ENCODE peak calls at places on chromosome 10, in nine cellular contexts. Q, P, W, O, C, D, S, F and R are unnamed samples. For H3K4me1, the result is how much of the 10 kb centered on the place peaks cover.

GRCh38 chr10:118800920-118801319 is 46.1 kb upstream of the CACUL1 start:
- DNase-seq in W (peak), C (no peak), Q (peak), S (peak), P (no peak), O (no peak), D (no peak), F (no peak), R (no peak)

GRCh38 chr10:112223725-112224124 is 40.2 kb upstream of the GPAM start:
- DNase-seq in D (no peak), O (no peak), W (no peak), P (no peak), Q (no peak), F (no peak), S (no peak), C (no peak), R (no peak)

GRCh38 chr10:104938031-104938430 is 296.9 kb downstream of the SORCS3 start:
- DNase-seq in C (no peak), W (no peak), S (no peak), D (no peak), Q (no peak), O (no peak), P (no peak), F (no peak), R (no peak)

GRCh38 chr10:59360605-59361515 is 1.5 kb downstream of the FAM13C start:
- DNase-seq in Q (peak), S (no peak), W (no peak), P (no peak), C (no peak), D (no peak), O (no peak), F (no peak), R (no peak)

GRCh38 chr10:83965473-83965872 is 173.8 kb upstream of the GHITM start:
- DNase-seq in W (no peak), P (no peak), Q (no peak), S (no peak), D (no peak), F (no peak), O (no peak), C (no peak), R (no peak)

GRCh38 chr10:76352300-76352699 is 920.9 kb downstream of the LRMDA start:
- DNase-seq in S (no peak), Q (no peak), F (no peak), D (no peak), C (no peak), W (no peak), O (no peak), P (no peak), R (no peak)

GRCh38 chr10:3877092-3878000 is 92.3 kb upstream of the KLF6 start:
- DNase-seq in S (no peak), D (no peak), O (no peak), C (no peak), Q (no peak), W (no peak), P (no peak), F (no peak), R (no peak)

GRCh38 chr10:110366641-110367040 is 61.9 kb upstream of the SMNDC1 start:
- DNase-seq in F (no peak), S (no peak), Q (no peak), C (no peak), D (no peak), P (no peak), W (no peak), O (no peak), R (no peak)

GRCh38 chr10:96840841-96841518 is 8.9 kb downstream of the LCOR start:
- DNase-seq in O (no peak), F (no peak), C (no peak), D (no peak), S (no peak), W (no peak), P (no peak), Q (no peak), R (no peak)

GRCh38 chr10:97355571-97355975 is 21.0 kb upstream of the FRAT2 start:
- DNase-seq in O (no peak), Q (peak), S (no peak), W (peak), D (no peak), C (no peak), P (peak), F (no peak), R (peak)

GRCh38 chr10:114767589-114768393 is 53.8 kb upstream of the FHIP2A start:
- DNase-seq in F (peak), D (peak), S (no peak), Q (no peak), P (no peak), C (peak), W (peak), O (no peak), R (peak)

GRCh38 chr10:114771157-114771556 is 50.4 kb upstream of the FHIP2A start:
- DNase-seq in Q (no peak), S (no peak), D (no peak), F (no peak), C (no peak), P (no peak), O (no peak), W (no peak), R (no peak)

GRCh38 chr10:114771749-114772148 is 49.8 kb upstream of the FHIP2A start:
- DNase-seq in W (no peak), Q (no peak), O (no peak), S (no peak), C (no peak), F (no peak), D (no peak), P (no peak), R (no peak)

GRCh38 chr10:114768394-114768786 is 53.2 kb upstream of the FHIP2A start:
- DNase-seq in D (no peak), O (no peak), F (no peak), W (peak), C (no peak), S (no peak), Q (no peak), P (no peak), R (peak)

DNA sequence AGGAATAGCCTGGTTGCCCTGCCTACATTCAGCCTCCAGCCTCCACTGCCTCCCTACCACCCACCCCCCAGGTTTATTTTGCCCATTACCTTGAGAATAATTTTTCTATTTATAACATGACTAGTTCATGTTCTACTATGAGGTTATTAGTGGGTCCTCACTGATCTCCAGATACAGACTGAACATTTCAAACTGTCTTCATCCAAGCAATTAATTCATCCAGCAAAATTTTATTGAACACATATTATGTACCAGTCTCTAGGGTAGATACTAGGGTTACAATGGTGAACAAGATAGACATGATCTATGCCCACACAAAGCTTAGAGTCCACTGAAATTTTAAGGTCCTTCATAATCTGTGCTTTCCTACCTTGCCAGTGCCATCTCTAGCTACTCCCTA is 51.6 kb upstream of the FHIP2A start:
- DNase-seq in W (no peak), S (no peak), O (no peak), C (no peak), F (no peak), P (no peak), D (no peak), Q (no peak), R (no peak)
- H3K4me3 ChIP-seq in W (no peak), S (no peak), O (no peak), C (no peak), F (no peak), P (no peak), D (no peak), Q (no peak), R (no peak)

GRCh38 chr10:102675151-102675886 is 31.0 kb downstream of the TRIM8 start:
- DNase-seq in Q (no peak), F (no peak), O (no peak), W (no peak), P (no peak), C (no peak), D (no peak), S (no peak), R (no peak)

GRCh38 chr10:102674566-102674965 is 30.3 kb downstream of the TRIM8 start:
- DNase-seq in C (no peak), P (no peak), D (no peak), S (no peak), F (no peak), O (no peak), W (no peak), Q (no peak), R (no peak)

GRCh38 chr10:102677736-102678354 is 33.6 kb downstream of the TRIM8 start:
- DNase-seq in W (peak), D (no peak), S (no peak), O (no peak), P (no peak), F (no peak), C (no peak), Q (no peak), R (no peak)

GRCh38 chr10:102676916-102677315 is 32.6 kb downstream of the TRIM8 start:
- DNase-seq in F (no peak), Q (no peak), O (no peak), D (no peak), P (no peak), S (no peak), C (no peak), W (no peak), R (no peak)

GRCh38 chr10:102675887-102676616 is 31.8 kb downstream of the TRIM8 start:
- DNase-seq in S (no peak), O (no peak), W (no peak), P (no peak), F (no peak), C (no peak), D (no peak), Q (no peak), R (no peak)
- H3K4me1 ChIP-seq in S (under half), O (under half), W (under half), P (under half), F (under half), C (half or more), D (under half), Q (under half), R (under half)

GRCh38 chr10:13253726-13254125 is 19.6 kb upstream of the UCMA start:
- DNase-seq in W (no peak), S (no peak), P (no peak), C (no peak), D (no peak), F (no peak), Q (no peak), O (no peak), R (no peak)
- TF ChIP-seq CTCF in W (no peak), S (no peak), P (no peak), C (no peak), D (no peak), F (no peak), Q (no peak), O (no peak), R (no peak)

DNA sequence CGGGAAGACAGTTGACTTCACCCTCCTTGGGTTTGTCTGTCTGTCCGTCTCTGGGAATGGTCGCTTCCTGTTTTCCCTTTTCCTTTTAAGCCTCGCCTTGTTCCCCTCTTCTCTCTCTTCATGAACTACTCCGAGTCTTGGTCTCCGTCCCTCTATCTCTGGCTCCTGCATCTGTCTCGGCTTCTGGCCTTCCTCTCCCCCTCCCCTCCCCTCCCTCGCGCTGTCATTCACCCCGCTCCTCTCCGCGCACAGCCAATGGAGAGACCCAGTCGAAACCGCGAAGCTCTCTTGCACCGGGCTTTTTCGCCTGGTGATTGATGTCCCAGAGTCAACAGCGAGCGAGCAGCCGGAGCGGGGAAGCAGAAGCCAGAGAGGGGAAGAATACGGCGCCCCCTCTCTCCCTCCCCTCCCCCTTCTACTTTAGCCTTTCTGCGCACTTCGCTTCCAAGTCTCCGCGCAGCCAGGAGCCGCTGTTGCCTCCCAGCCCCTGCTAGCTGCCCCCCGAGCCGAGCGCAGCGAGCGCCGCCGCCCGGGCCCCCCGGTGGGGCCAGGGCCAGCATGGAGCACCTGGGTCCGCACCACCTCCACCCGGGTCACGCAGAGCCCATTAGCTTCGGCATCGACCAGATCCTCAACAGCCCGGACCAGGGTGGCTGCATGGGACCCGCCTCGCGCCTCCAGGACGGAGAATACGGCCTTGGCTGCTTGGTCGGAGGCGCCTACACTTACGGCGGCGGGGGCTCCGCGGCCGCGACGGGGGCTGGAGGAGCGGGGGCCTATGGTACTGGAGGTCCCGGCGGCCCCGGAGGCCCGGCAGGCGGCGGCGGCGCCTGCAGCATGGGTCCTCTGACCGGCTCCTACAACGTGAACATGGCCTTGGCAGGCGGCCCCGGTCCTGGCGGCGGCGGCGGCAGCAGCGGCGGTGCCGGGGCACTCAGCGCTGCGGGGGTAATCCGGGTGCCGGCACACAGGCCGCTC is at the start of gene TLX1:
- DNase-seq in S (no peak), P (no peak), Q (no peak), O (no peak), F (no peak), D (no peak), C (peak), W (no peak), R (no peak)
- H3K4me3 ChIP-seq in S (peak), P (peak), Q (peak), O (peak), F (no peak), D (peak), C (peak), W (no peak), R (peak)

DNA sequence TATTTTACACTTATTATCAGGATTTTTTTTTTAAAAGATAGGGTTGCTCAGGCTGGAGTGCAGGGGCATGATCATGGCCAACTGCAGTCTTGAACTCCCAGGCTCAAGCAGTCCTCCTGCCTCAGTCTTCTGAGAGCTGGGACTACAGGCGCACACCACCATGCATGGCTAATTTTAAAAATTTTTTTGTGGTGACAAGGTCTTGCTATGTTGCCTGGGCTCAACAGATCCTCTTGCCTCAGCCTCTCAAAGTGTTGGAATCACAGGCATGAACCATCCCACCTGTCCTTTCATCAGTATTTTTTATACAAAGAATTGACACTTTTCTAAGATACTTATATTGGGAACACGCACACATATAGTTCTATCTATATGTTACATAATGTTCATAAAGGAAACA is 99.3 kb downstream of the PIP4K2A start:
- DNase-seq in W (no peak), D (no peak), C (no peak), Q (no peak), F (no peak), O (no peak), P (no peak), S (no peak), R (no peak)
- H3K4me1 ChIP-seq in W (under half), D (under half), C (half or more), Q (under half), F (under half), O (under half), P (half or more), S (under half), R (under half)

DNA sequence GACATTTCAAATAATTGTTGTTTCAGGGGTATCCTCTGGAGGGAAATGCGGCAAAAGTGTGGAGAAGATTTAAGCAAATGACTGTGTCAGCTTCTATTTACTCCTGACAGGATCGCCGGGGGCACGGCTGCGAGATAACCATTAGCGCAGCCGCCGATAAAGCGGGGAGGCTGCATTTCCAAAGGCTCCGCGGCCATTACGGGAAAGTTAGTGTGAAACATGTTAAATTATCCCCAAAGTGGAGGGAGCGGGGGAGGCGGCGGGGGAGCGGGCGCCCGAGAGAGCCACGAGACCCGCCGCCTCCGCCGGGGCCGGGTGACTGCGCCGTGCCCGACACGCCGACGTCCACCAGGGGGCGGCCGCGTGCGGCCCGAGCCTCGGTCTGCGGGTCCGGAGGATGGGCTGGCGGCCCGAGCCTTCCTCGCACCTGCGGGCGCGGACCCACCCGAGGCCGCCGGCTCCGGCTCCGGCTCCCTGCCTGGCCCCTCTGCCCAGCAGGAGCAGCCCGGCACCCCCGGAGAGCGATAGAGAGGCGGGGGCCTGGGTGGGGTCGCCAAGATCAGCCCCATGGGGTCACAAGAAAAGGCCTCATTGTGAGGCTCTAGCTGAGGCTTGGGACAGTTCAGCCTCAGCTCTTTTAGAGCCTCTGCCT is 74.4 kb upstream of the PAX2 start:
- DNase-seq in D (no peak), Q (no peak), P (peak), O (no peak), C (peak), S (no peak), W (peak), F (no peak), R (peak)
- TF ChIP-seq CTCF in D (peak), Q (peak), P (peak), O (peak), C (peak), S (peak), W (peak), F (peak), R (peak)

GRCh38 chr10:99659868-99660366 is 608 bp downstream of the ENTPD7 start:
- DNase-seq in Q (no peak), C (no peak), O (no peak), F (no peak), D (no peak), S (no peak), W (peak), P (no peak), R (peak)

GRCh38 chr10:99660662-99661369 is 1.5 kb downstream of the ENTPD7 start:
- DNase-seq in O (no peak), W (no peak), Q (peak), S (no peak), D (no peak), C (no peak), F (no peak), P (no peak), R (no peak)

GRCh38 chr10:99659031-99659867 is at the start of gene ENTPD7:
- DNase-seq in F (peak), Q (peak), S (peak), D (peak), P (peak), W (peak), C (peak), O (peak), R (peak)

GRCh38 chr10:99658622-99659030 is 683 bp upstream of the ENTPD7 start:
- DNase-seq in W (peak), O (no peak), C (peak), Q (peak), P (peak), F (peak), D (peak), S (peak), R (peak)

GRCh38 chr10:99661370-99661749 is 2.1 kb downstream of the ENTPD7 start:
- DNase-seq in Q (peak), O (peak), D (no peak), C (no peak), F (no peak), S (no peak), W (no peak), P (no peak), R (no peak)
- H3K4me3 ChIP-seq in Q (no peak), O (no peak), D (no peak), C (no peak), F (no peak), S (no peak), W (no peak), P (no peak), R (no peak)

GRCh38 chr10:125124114-125124486 is 36.3 kb downstream of the CTBP2 start:
- DNase-seq in O (no peak), W (no peak), F (no peak), C (no peak), D (no peak), S (no peak), P (no peak), Q (no peak), R (no peak)
- H3K4me1 ChIP-seq in O (under half), W (under half), F (under half), C (half or more), D (half or more), S (under half), P (under half), Q (under half), R (under half)